ENCODE peak calls at places on chromosome 22, in nine cellular contexts. One of them, this sample, is unnamed.

GRCh38 chr22:29478326-29479276 is 1.4 kb upstream of the NEFH start:
- DNase-seq in brain microvascular endothelial cell: no peak
- DNase-seq in mammary epithelial cell: no peak
- DNase-seq in fibroblast of mammary gland: no peak
- DNase-seq in cardiac muscle cell: peak
- DNase-seq in fibroblast of the aortic adventitia: no peak
- DNase-seq in stomach: no peak
- DNase-seq in neural progenitor cell: peak
- DNase-seq in body of pancreas: peak
- DNase-seq in this sample: no peak

GRCh38 chr22:31676700-31677099 is 14.7 kb upstream of the PISD start:
- DNase-seq in brain microvascular endothelial cell: peak
- DNase-seq in fibroblast of the aortic adventitia: peak
- DNase-seq in cardiac muscle cell: peak
- DNase-seq in fibroblast of mammary gland: peak
- DNase-seq in mammary epithelial cell: peak
- DNase-seq in body of pancreas: peak
- DNase-seq in neural progenitor cell: peak
- DNase-seq in stomach: peak
- DNase-seq in this sample: peak

GRCh38 chr22:48486163-48486957 is 1341.3 kb downstream of the BRD1 start:
- DNase-seq in body of pancreas: no peak
- DNase-seq in fibroblast of the aortic adventitia: no peak
- DNase-seq in fibroblast of mammary gland: no peak
- DNase-seq in neural progenitor cell: no peak
- DNase-seq in cardiac muscle cell: no peak
- DNase-seq in brain microvascular endothelial cell: no peak
- DNase-seq in mammary epithelial cell: no peak
- DNase-seq in stomach: no peak
- DNase-seq in this sample: no peak

GRCh38 chr22:49100764-49101163 is 726.9 kb downstream of the BRD1 start:
- DNase-seq in mammary epithelial cell: no peak
- DNase-seq in fibroblast of mammary gland: no peak
- DNase-seq in fibroblast of the aortic adventitia: no peak
- DNase-seq in body of pancreas: no peak
- DNase-seq in stomach: no peak
- DNase-seq in brain microvascular endothelial cell: no peak
- DNase-seq in cardiac muscle cell: no peak
- DNase-seq in neural progenitor cell: no peak
- DNase-seq in this sample: no peak

GRCh38 chr22:50302564-50302963 is 4.9 kb downstream of the PLXNB2 start:
- DNase-seq in fibroblast of mammary gland: no peak
- DNase-seq in neural progenitor cell: no peak
- DNase-seq in mammary epithelial cell: no peak
- DNase-seq in stomach: peak
- DNase-seq in cardiac muscle cell: peak
- DNase-seq in body of pancreas: no peak
- DNase-seq in brain microvascular endothelial cell: no peak
- DNase-seq in fibroblast of the aortic adventitia: no peak
- DNase-seq in this sample: no peak

GRCh38 chr22:48574776-48575566 is 1252.7 kb downstream of the BRD1 start:
- DNase-seq in fibroblast of the aortic adventitia: no peak
- DNase-seq in cardiac muscle cell: peak
- DNase-seq in neural progenitor cell: peak
- DNase-seq in body of pancreas: peak
- DNase-seq in brain microvascular endothelial cell: no peak
- DNase-seq in stomach: no peak
- DNase-seq in mammary epithelial cell: peak
- DNase-seq in fibroblast of mammary gland: no peak
- DNase-seq in this sample: peak

GRCh38 chr22:29209624-29209929 is 3.9 kb downstream of the EMID1 start:
- DNase-seq in neural progenitor cell: no peak
- DNase-seq in fibroblast of mammary gland: no peak
- DNase-seq in fibroblast of the aortic adventitia: no peak
- DNase-seq in mammary epithelial cell: no peak
- DNase-seq in stomach: no peak
- DNase-seq in brain microvascular endothelial cell: no peak
- DNase-seq in body of pancreas: no peak
- DNase-seq in cardiac muscle cell: no peak
- DNase-seq in this sample: no peak

GRCh38 chr22:24101966-24102365 is 79.3 kb upstream of the SUSD2 start:
- DNase-seq in brain microvascular endothelial cell: no peak
- DNase-seq in mammary epithelial cell: no peak
- DNase-seq in neural progenitor cell: no peak
- DNase-seq in fibroblast of mammary gland: no peak
- DNase-seq in cardiac muscle cell: no peak
- DNase-seq in stomach: no peak
- DNase-seq in body of pancreas: no peak
- DNase-seq in fibroblast of the aortic adventitia: no peak
- DNase-seq in this sample: no peak

GRCh38 chr22:38735126-38735464 is 20.7 kb downstream of the SUN2 start:
- DNase-seq in stomach: no peak
- DNase-seq in cardiac muscle cell: no peak
- DNase-seq in mammary epithelial cell: no peak
- DNase-seq in fibroblast of mammary gland: no peak
- DNase-seq in body of pancreas: no peak
- DNase-seq in neural progenitor cell: no peak
- DNase-seq in brain microvascular endothelial cell: no peak
- DNase-seq in fibroblast of the aortic adventitia: no peak
- DNase-seq in this sample: no peak

GRCh38 chr22:49983148-49984042 is 22.8 kb downstream of the PIM3 start:
- DNase-seq in cardiac muscle cell: no peak
- DNase-seq in stomach: no peak
- DNase-seq in fibroblast of mammary gland: no peak
- DNase-seq in body of pancreas: peak
- DNase-seq in fibroblast of the aortic adventitia: no peak
- DNase-seq in mammary epithelial cell: no peak
- DNase-seq in neural progenitor cell: peak
- DNase-seq in brain microvascular endothelial cell: no peak
- DNase-seq in this sample: no peak

GRCh38 chr22:28345304-28345703 is 334.3 kb downstream of the TTC28 start:
- DNase-seq in fibroblast of the aortic adventitia: peak
- DNase-seq in stomach: no peak
- DNase-seq in neural progenitor cell: no peak
- DNase-seq in mammary epithelial cell: peak
- DNase-seq in brain microvascular endothelial cell: no peak
- DNase-seq in cardiac muscle cell: peak
- DNase-seq in fibroblast of mammary gland: peak
- DNase-seq in body of pancreas: no peak
- DNase-seq in this sample: no peak

GRCh38 chr22:48968201-48968959 is 859.3 kb downstream of the BRD1 start:
- DNase-seq in mammary epithelial cell: no peak
- DNase-seq in cardiac muscle cell: peak
- DNase-seq in fibroblast of the aortic adventitia: no peak
- DNase-seq in neural progenitor cell: peak
- DNase-seq in body of pancreas: peak
- DNase-seq in stomach: peak
- DNase-seq in fibroblast of mammary gland: no peak
- DNase-seq in brain microvascular endothelial cell: no peak
- DNase-seq in this sample: no peak

GRCh38 chr22:20131856-20132685 is 467 bp downstream of the ZDHHC8 start:
- DNase-seq in mammary epithelial cell: no peak
- DNase-seq in fibroblast of mammary gland: peak
- DNase-seq in cardiac muscle cell: no peak
- DNase-seq in brain microvascular endothelial cell: no peak
- DNase-seq in body of pancreas: peak
- DNase-seq in fibroblast of the aortic adventitia: no peak
- DNase-seq in stomach: peak
- DNase-seq in neural progenitor cell: peak
- DNase-seq in this sample: peak

GRCh38 chr22:35399114-35399677 is 744 bp upstream of the MCM5 start:
- DNase-seq in stomach: no peak
- DNase-seq in neural progenitor cell: no peak
- DNase-seq in fibroblast of the aortic adventitia: no peak
- DNase-seq in body of pancreas: no peak
- DNase-seq in fibroblast of mammary gland: no peak
- DNase-seq in mammary epithelial cell: no peak
- DNase-seq in brain microvascular endothelial cell: no peak
- DNase-seq in cardiac muscle cell: no peak
- DNase-seq in this sample: no peak

GRCh38 chr22:38223289-38223960 is 21.6 kb downstream of the MAFF start:
- DNase-seq in neural progenitor cell: no peak
- DNase-seq in mammary epithelial cell: no peak
- DNase-seq in cardiac muscle cell: no peak
- DNase-seq in stomach: no peak
- DNase-seq in fibroblast of the aortic adventitia: no peak
- DNase-seq in fibroblast of mammary gland: no peak
- DNase-seq in body of pancreas: no peak
- DNase-seq in brain microvascular endothelial cell: no peak
- DNase-seq in this sample: no peak

GRCh38 chr22:26321469-26321913 is 107.6 kb upstream of the ASPHD2 start:
- DNase-seq in mammary epithelial cell: no peak
- DNase-seq in body of pancreas: peak
- DNase-seq in fibroblast of mammary gland: peak
- DNase-seq in fibroblast of the aortic adventitia: peak
- DNase-seq in cardiac muscle cell: no peak
- DNase-seq in stomach: no peak
- DNase-seq in neural progenitor cell: no peak
- DNase-seq in brain microvascular endothelial cell: peak
- DNase-seq in this sample: peak
- TF ChIP-seq CTCF in mammary epithelial cell: no peak
- TF ChIP-seq CTCF in body of pancreas: no peak
- TF ChIP-seq CTCF in fibroblast of mammary gland: no peak
- TF ChIP-seq CTCF in fibroblast of the aortic adventitia: no peak
- TF ChIP-seq CTCF in cardiac muscle cell: no peak
- TF ChIP-seq CTCF in stomach: no peak
- TF ChIP-seq CTCF in neural progenitor cell: no peak
- TF ChIP-seq CTCF in brain microvascular endothelial cell: peak
- TF ChIP-seq CTCF in this sample: no peak

GRCh38 chr22:26512149-26512793 is at the start of gene TFIP11:
- DNase-seq in neural progenitor cell: peak
- DNase-seq in fibroblast of mammary gland: peak
- DNase-seq in brain microvascular endothelial cell: peak
- DNase-seq in stomach: peak
- DNase-seq in mammary epithelial cell: peak
- DNase-seq in cardiac muscle cell: peak
- DNase-seq in fibroblast of the aortic adventitia: peak
- DNase-seq in body of pancreas: peak
- DNase-seq in this sample: peak

GRCh38 chr22:26514419-26515161 is 2.3 kb upstream of the TFIP11 start:
- DNase-seq in brain microvascular endothelial cell: no peak
- DNase-seq in body of pancreas: peak
- DNase-seq in neural progenitor cell: no peak
- DNase-seq in fibroblast of the aortic adventitia: no peak
- DNase-seq in fibroblast of mammary gland: no peak
- DNase-seq in cardiac muscle cell: no peak
- DNase-seq in mammary epithelial cell: no peak
- DNase-seq in stomach: no peak
- DNase-seq in this sample: no peak

GRCh38 chr22:26515938-26516337 is 3.7 kb upstream of the TFIP11 start:
- DNase-seq in fibroblast of mammary gland: no peak
- DNase-seq in brain microvascular endothelial cell: no peak
- DNase-seq in cardiac muscle cell: no peak
- DNase-seq in neural progenitor cell: no peak
- DNase-seq in mammary epithelial cell: no peak
- DNase-seq in stomach: no peak
- DNase-seq in fibroblast of the aortic adventitia: no peak
- DNase-seq in body of pancreas: no peak
- DNase-seq in this sample: no peak

GRCh38 chr22:26516503-26516902 is 4.2 kb upstream of the TFIP11 start:
- DNase-seq in fibroblast of mammary gland: no peak
- DNase-seq in brain microvascular endothelial cell: no peak
- DNase-seq in neural progenitor cell: no peak
- DNase-seq in mammary epithelial cell: no peak
- DNase-seq in cardiac muscle cell: no peak
- DNase-seq in stomach: no peak
- DNase-seq in fibroblast of the aortic adventitia: no peak
- DNase-seq in body of pancreas: peak
- DNase-seq in this sample: no peak

GRCh38 chr22:26513852-26514251 is 1.6 kb upstream of the TFIP11 start:
- DNase-seq in cardiac muscle cell: no peak
- DNase-seq in body of pancreas: no peak
- DNase-seq in neural progenitor cell: no peak
- DNase-seq in mammary epithelial cell: no peak
- DNase-seq in stomach: no peak
- DNase-seq in brain microvascular endothelial cell: no peak
- DNase-seq in fibroblast of mammary gland: no peak
- DNase-seq in fibroblast of the aortic adventitia: no peak
- DNase-seq in this sample: no peak
- H3K4me3 ChIP-seq in cardiac muscle cell: no peak
- H3K4me3 ChIP-seq in body of pancreas: no peak
- H3K4me3 ChIP-seq in neural progenitor cell: peak
- H3K4me3 ChIP-seq in mammary epithelial cell: no peak
- H3K4me3 ChIP-seq in stomach: no peak
- H3K4me3 ChIP-seq in brain microvascular endothelial cell: no peak
- H3K4me3 ChIP-seq in fibroblast of mammary gland: no peak
- H3K4me3 ChIP-seq in fibroblast of the aortic adventitia: no peak
- H3K4me3 ChIP-seq in this sample: no peak

DNA sequence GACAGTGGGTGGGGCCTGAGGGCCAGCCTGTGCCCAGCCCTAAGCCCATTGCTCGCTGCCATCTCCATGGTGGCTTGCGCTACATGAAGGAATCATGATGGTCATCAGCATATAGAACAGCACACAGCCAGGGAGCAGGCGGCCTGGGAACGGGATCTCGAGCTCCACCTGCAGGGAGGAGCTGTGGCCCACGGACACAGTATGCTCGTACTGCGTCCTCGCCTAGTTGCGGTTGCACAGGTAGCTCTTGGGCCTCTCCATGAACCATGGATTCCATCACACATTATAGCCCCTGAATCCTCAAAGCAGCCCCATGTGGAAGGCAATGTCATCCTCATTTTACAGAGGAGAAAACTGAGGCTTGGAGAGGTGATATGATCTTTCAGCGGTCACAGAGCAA is 15.1 kb downstream of the SEC14L4 start:
- DNase-seq in neural progenitor cell: peak
- DNase-seq in stomach: no peak
- DNase-seq in mammary epithelial cell: no peak
- DNase-seq in fibroblast of mammary gland: no peak
- DNase-seq in cardiac muscle cell: no peak
- DNase-seq in body of pancreas: no peak
- DNase-seq in fibroblast of the aortic adventitia: no peak
- DNase-seq in brain microvascular endothelial cell: no peak
- DNase-seq in this sample: no peak
- TF ChIP-seq CTCF in neural progenitor cell: peak
- TF ChIP-seq CTCF in stomach: no peak
- TF ChIP-seq CTCF in mammary epithelial cell: no peak
- TF ChIP-seq CTCF in fibroblast of mammary gland: no peak
- TF ChIP-seq CTCF in cardiac muscle cell: peak
- TF ChIP-seq CTCF in body of pancreas: peak
- TF ChIP-seq CTCF in fibroblast of the aortic adventitia: peak
- TF ChIP-seq CTCF in brain microvascular endothelial cell: peak
- TF ChIP-seq CTCF in this sample: peak

DNA sequence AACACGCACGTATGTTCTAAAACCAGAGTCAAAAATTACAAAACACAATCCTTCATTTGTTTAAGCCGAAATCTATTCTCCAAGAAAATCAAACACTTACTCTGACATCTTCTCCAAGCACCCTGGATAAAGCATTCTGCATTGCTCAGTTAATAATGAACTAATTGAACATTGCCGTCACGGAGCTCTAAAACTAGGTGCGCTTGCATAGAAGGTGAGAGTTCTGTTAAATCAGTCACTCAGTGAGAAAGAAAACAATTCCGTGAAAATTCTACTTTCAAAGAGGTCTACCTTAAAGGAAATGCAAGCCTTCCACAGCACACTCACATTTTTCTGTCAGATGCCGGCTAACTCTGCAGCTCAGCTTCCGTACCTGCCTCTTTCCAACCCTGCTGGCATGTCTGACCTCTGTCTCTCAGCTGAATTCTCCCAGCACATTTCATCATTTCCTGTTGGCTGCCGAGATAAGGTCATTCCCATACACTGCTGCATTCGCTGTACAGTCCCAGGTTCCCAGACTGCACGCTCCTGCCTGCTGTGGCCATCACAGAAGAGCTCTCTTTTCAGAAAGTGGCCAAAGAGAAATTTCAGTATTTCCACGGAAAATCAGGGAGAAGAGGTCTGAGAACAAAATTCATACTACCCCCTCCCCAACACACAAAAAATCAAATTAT is 55.3 kb downstream of the PACSIN2 start:
- DNase-seq in mammary epithelial cell: peak
- DNase-seq in neural progenitor cell: no peak
- DNase-seq in body of pancreas: peak
- DNase-seq in fibroblast of the aortic adventitia: peak
- DNase-seq in brain microvascular endothelial cell: peak
- DNase-seq in fibroblast of mammary gland: peak
- DNase-seq in cardiac muscle cell: peak
- DNase-seq in stomach: peak
- DNase-seq in this sample: peak
- H3K4me3 ChIP-seq in mammary epithelial cell: peak
- H3K4me3 ChIP-seq in neural progenitor cell: no peak
- H3K4me3 ChIP-seq in body of pancreas: no peak
- H3K4me3 ChIP-seq in fibroblast of the aortic adventitia: peak
- H3K4me3 ChIP-seq in brain microvascular endothelial cell: peak
- H3K4me3 ChIP-seq in fibroblast of mammary gland: no peak
- H3K4me3 ChIP-seq in cardiac muscle cell: no peak
- H3K4me3 ChIP-seq in stomach: peak
- H3K4me3 ChIP-seq in this sample: peak

This sample was measured in cardiac fibroblast.